ENCODE peak calls at places on chromosomes 4 and X, in nine cellular contexts. One of them, this sample, is unnamed.

GRCh38 chr4:26108024-26108423 is 194.0 kb downstream of the SMIM20 start:
- DNase-seq in Peyer's patch: no peak
- DNase-seq in IMR-90: no peak
- DNase-seq in heart left ventricle: no peak
- DNase-seq in ovary: no peak
- DNase-seq in A549: no peak
- DNase-seq in upper lobe of left lung: no peak
- DNase-seq in HCT116: no peak
- DNase-seq in uterus: no peak
- DNase-seq in this sample: no peak

GRCh38 chr4:143254479-143255216 is 69.9 kb downstream of the USP38 start:
- DNase-seq in ovary: no peak
- DNase-seq in upper lobe of left lung: no peak
- DNase-seq in uterus: no peak
- DNase-seq in IMR-90: no peak
- DNase-seq in heart left ventricle: no peak
- DNase-seq in Peyer's patch: no peak
- DNase-seq in A549: no peak
- DNase-seq in HCT116: no peak
- DNase-seq in this sample: no peak

GRCh38 chrX:124475358-124475757 is 129.0 kb downstream of the SH2D1A start:
- DNase-seq in uterus: no peak
- DNase-seq in Peyer's patch: no peak
- DNase-seq in upper lobe of left lung: no peak
- DNase-seq in A549: no peak
- DNase-seq in heart left ventricle: no peak
- DNase-seq in IMR-90: no peak
- DNase-seq in ovary: no peak
- DNase-seq in HCT116: no peak
- DNase-seq in this sample: no peak

GRCh38 chr4:4843651-4844291 is 15.7 kb upstream of the MSX1 start:
- DNase-seq in A549: no peak
- DNase-seq in HCT116: no peak
- DNase-seq in uterus: no peak
- DNase-seq in IMR-90: no peak
- DNase-seq in upper lobe of left lung: no peak
- DNase-seq in Peyer's patch: peak
- DNase-seq in heart left ventricle: no peak
- DNase-seq in ovary: no peak
- DNase-seq in this sample: no peak

GRCh38 chr4:6471303-6472007 is 959 bp downstream of the PPP2R2C start:
- DNase-seq in IMR-90: no peak
- DNase-seq in uterus: no peak
- DNase-seq in HCT116: no peak
- DNase-seq in heart left ventricle: no peak
- DNase-seq in ovary: no peak
- DNase-seq in A549: peak
- DNase-seq in Peyer's patch: peak
- DNase-seq in upper lobe of left lung: no peak
- DNase-seq in this sample: peak

GRCh38 chr4:123352240-123352945 is 44.2 kb upstream of the SPRY1 start:
- DNase-seq in uterus: no peak
- DNase-seq in upper lobe of left lung: no peak
- DNase-seq in IMR-90: peak
- DNase-seq in Peyer's patch: no peak
- DNase-seq in A549: no peak
- DNase-seq in heart left ventricle: no peak
- DNase-seq in ovary: no peak
- DNase-seq in HCT116: no peak
- DNase-seq in this sample: no peak

GRCh38 chrX:69116077-69116476 is 49.2 kb downstream of the PJA1 start:
- DNase-seq in A549: no peak
- DNase-seq in Peyer's patch: no peak
- DNase-seq in heart left ventricle: no peak
- DNase-seq in ovary: no peak
- DNase-seq in upper lobe of left lung: no peak
- DNase-seq in IMR-90: no peak
- DNase-seq in uterus: no peak
- DNase-seq in HCT116: no peak
- DNase-seq in this sample: no peak

GRCh38 chr4:169626328-169627282 is 6.2 kb downstream of the CLCN3 start:
- DNase-seq in A549: no peak
- DNase-seq in Peyer's patch: no peak
- DNase-seq in upper lobe of left lung: no peak
- DNase-seq in uterus: no peak
- DNase-seq in heart left ventricle: no peak
- DNase-seq in IMR-90: no peak
- DNase-seq in HCT116: no peak
- DNase-seq in ovary: no peak
- DNase-seq in this sample: no peak

GRCh38 chrX:154990496-154990895 is 32.0 kb downstream of the F8 start:
- DNase-seq in ovary: no peak
- DNase-seq in A549: no peak
- DNase-seq in Peyer's patch: no peak
- DNase-seq in IMR-90: no peak
- DNase-seq in upper lobe of left lung: no peak
- DNase-seq in HCT116: no peak
- DNase-seq in heart left ventricle: no peak
- DNase-seq in uterus: no peak
- DNase-seq in this sample: no peak

GRCh38 chr4:38275331-38275821 is 315.2 kb downstream of the PTTG2 start:
- DNase-seq in uterus: no peak
- DNase-seq in upper lobe of left lung: no peak
- DNase-seq in ovary: no peak
- DNase-seq in A549: no peak
- DNase-seq in HCT116: peak
- DNase-seq in heart left ventricle: no peak
- DNase-seq in IMR-90: no peak
- DNase-seq in Peyer's patch: peak
- DNase-seq in this sample: no peak

GRCh38 chr4:27018076-27018475 is 157.4 kb downstream of the STIM2 start:
- DNase-seq in Peyer's patch: no peak
- DNase-seq in HCT116: no peak
- DNase-seq in heart left ventricle: no peak
- DNase-seq in IMR-90: no peak
- DNase-seq in ovary: no peak
- DNase-seq in A549: no peak
- DNase-seq in uterus: no peak
- DNase-seq in upper lobe of left lung: no peak
- DNase-seq in this sample: no peak

GRCh38 chr4:136136566-136136965 is 1395.7 kb downstream of the PCDH18 start:
- DNase-seq in Peyer's patch: no peak
- DNase-seq in IMR-90: no peak
- DNase-seq in upper lobe of left lung: no peak
- DNase-seq in ovary: no peak
- DNase-seq in A549: no peak
- DNase-seq in uterus: no peak
- DNase-seq in heart left ventricle: no peak
- DNase-seq in HCT116: no peak
- DNase-seq in this sample: no peak

GRCh38 chr4:148795156-148795864 is 353.1 kb upstream of the NR3C2 start:
- DNase-seq in uterus: no peak
- DNase-seq in ovary: no peak
- DNase-seq in HCT116: no peak
- DNase-seq in A549: no peak
- DNase-seq in Peyer's patch: no peak
- DNase-seq in IMR-90: peak
- DNase-seq in upper lobe of left lung: no peak
- DNase-seq in heart left ventricle: peak
- DNase-seq in this sample: no peak

GRCh38 chr4:8368998-8369397 is 71.5 kb downstream of the ACOX3 start:
- DNase-seq in upper lobe of left lung: no peak
- DNase-seq in heart left ventricle: no peak
- DNase-seq in HCT116: no peak
- DNase-seq in Peyer's patch: no peak
- DNase-seq in ovary: no peak
- DNase-seq in uterus: no peak
- DNase-seq in IMR-90: no peak
- DNase-seq in A549: no peak
- DNase-seq in this sample: peak

GRCh38 chr4:8830611-8831200 is 40.9 kb downstream of the HMX1 start:
- DNase-seq in ovary: peak
- DNase-seq in HCT116: no peak
- DNase-seq in Peyer's patch: no peak
- DNase-seq in uterus: no peak
- DNase-seq in IMR-90: no peak
- DNase-seq in upper lobe of left lung: no peak
- DNase-seq in heart left ventricle: no peak
- DNase-seq in A549: no peak
- DNase-seq in this sample: no peak

GRCh38 chr4:118281611-118282442 is 71.0 kb downstream of the PRSS12 start:
- DNase-seq in IMR-90: peak
- DNase-seq in heart left ventricle: no peak
- DNase-seq in A549: no peak
- DNase-seq in ovary: peak
- DNase-seq in uterus: no peak
- DNase-seq in HCT116: no peak
- DNase-seq in Peyer's patch: no peak
- DNase-seq in upper lobe of left lung: no peak
- DNase-seq in this sample: peak
- TF ChIP-seq POLR2A in IMR-90: peak
- TF ChIP-seq POLR2A in heart left ventricle: no peak
- TF ChIP-seq POLR2A in A549: no peak
- TF ChIP-seq POLR2A in ovary: no peak
- TF ChIP-seq POLR2A in uterus: no peak
- TF ChIP-seq POLR2A in HCT116: peak
- TF ChIP-seq POLR2A in Peyer's patch: no peak
- TF ChIP-seq POLR2A in upper lobe of left lung: no peak
- TF ChIP-seq POLR2A in this sample: no peak

GRCh38 chrX:120671963-120672362 is 42.1 kb upstream of the C1GALT1C1 start:
- DNase-seq in Peyer's patch: no peak
- DNase-seq in upper lobe of left lung: no peak
- DNase-seq in IMR-90: no peak
- DNase-seq in HCT116: no peak
- DNase-seq in uterus: no peak
- DNase-seq in ovary: no peak
- DNase-seq in A549: no peak
- DNase-seq in heart left ventricle: no peak
- DNase-seq in this sample: no peak
- H3K27ac ChIP-seq in Peyer's patch: no peak
- H3K27ac ChIP-seq in upper lobe of left lung: no peak
- H3K27ac ChIP-seq in IMR-90: no peak
- H3K27ac ChIP-seq in HCT116: no peak
- H3K27ac ChIP-seq in uterus: peak
- H3K27ac ChIP-seq in ovary: no peak
- H3K27ac ChIP-seq in A549: peak
- H3K27ac ChIP-seq in heart left ventricle: peak
- H3K27ac ChIP-seq in this sample: no peak

GRCh38 chrX:41084360-41085104 is 713 bp upstream of the USP9X start:
- DNase-seq in upper lobe of left lung: peak
- DNase-seq in IMR-90: peak
- DNase-seq in heart left ventricle: peak
- DNase-seq in Peyer's patch: peak
- DNase-seq in A549: peak
- DNase-seq in uterus: peak
- DNase-seq in HCT116: peak
- DNase-seq in ovary: peak
- DNase-seq in this sample: peak

GRCh38 chrX:41084044-41084359 is 1.2 kb upstream of the USP9X start:
- DNase-seq in heart left ventricle: no peak
- DNase-seq in upper lobe of left lung: no peak
- DNase-seq in ovary: no peak
- DNase-seq in Peyer's patch: no peak
- DNase-seq in IMR-90: no peak
- DNase-seq in uterus: no peak
- DNase-seq in HCT116: no peak
- DNase-seq in A549: no peak
- DNase-seq in this sample: no peak

GRCh38 chrX:41085883-41086626 is 810 bp downstream of the USP9X start:
- DNase-seq in heart left ventricle: peak
- DNase-seq in HCT116: no peak
- DNase-seq in ovary: peak
- DNase-seq in A549: peak
- DNase-seq in Peyer's patch: peak
- DNase-seq in IMR-90: peak
- DNase-seq in upper lobe of left lung: peak
- DNase-seq in uterus: peak
- DNase-seq in this sample: peak

GRCh38 chrX:41086627-41086932 is 1.3 kb downstream of the USP9X start:
- DNase-seq in HCT116: no peak
- DNase-seq in upper lobe of left lung: no peak
- DNase-seq in ovary: no peak
- DNase-seq in Peyer's patch: no peak
- DNase-seq in uterus: no peak
- DNase-seq in IMR-90: no peak
- DNase-seq in heart left ventricle: no peak
- DNase-seq in A549: peak
- DNase-seq in this sample: no peak

DNA sequence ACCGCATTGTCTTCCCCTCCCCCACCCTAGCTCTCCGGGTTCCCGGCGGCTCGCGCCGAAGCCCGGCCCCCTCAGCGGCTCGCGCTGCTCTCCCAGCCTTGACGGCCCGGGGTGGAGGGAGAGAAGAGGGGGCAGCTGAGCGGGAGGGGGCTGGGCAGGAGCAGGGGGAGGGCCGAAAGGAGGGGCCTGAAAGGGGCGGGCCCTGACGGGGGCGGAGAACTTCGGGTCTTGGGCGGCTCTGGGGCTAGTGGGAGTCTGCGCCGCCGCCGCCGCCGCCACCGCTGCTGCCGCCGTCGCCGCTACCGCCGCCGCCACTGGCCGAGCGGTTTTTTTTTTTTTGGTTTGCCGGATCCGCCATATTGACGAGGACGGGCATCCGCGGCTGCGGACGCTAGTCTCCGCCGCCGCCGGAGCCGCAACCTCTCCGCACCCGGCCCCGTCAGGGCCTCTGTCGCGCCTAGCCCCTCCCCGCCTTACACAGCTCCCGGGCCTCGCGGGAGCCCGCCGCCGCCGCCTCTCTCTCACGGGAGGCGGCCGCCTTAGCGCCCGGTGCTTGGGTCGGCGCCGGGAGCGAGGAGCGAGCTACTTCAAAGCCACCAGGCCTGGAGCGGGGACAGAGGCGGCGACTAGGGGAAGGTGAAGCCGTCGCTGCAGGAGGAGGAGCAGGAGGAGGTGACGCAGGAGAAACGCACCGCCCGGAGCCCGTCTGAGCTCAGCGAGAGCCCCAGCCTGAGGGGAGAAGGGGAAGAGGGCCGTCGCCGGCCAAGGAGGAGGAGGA is at the start of gene USP9X:
- DNase-seq in HCT116: peak
- DNase-seq in uterus: peak
- DNase-seq in heart left ventricle: peak
- DNase-seq in ovary: peak
- DNase-seq in upper lobe of left lung: peak
- DNase-seq in A549: peak
- DNase-seq in Peyer's patch: peak
- DNase-seq in IMR-90: peak
- DNase-seq in this sample: peak
- TF ChIP-seq POLR2A in HCT116: peak
- TF ChIP-seq POLR2A in uterus: peak
- TF ChIP-seq POLR2A in heart left ventricle: peak
- TF ChIP-seq POLR2A in ovary: peak
- TF ChIP-seq POLR2A in upper lobe of left lung: peak
- TF ChIP-seq POLR2A in A549: peak
- TF ChIP-seq POLR2A in Peyer's patch: peak
- TF ChIP-seq POLR2A in IMR-90: peak
- TF ChIP-seq POLR2A in this sample: peak

GRCh38 chr4:137531121-137531520 is 1.2 kb downstream of the PCDH18 start:
- DNase-seq in ovary: no peak
- DNase-seq in heart left ventricle: no peak
- DNase-seq in IMR-90: peak
- DNase-seq in uterus: peak
- DNase-seq in HCT116: no peak
- DNase-seq in upper lobe of left lung: no peak
- DNase-seq in Peyer's patch: no peak
- DNase-seq in A549: no peak
- DNase-seq in this sample: no peak
- H3K27ac ChIP-seq in ovary: no peak
- H3K27ac ChIP-seq in heart left ventricle: peak
- H3K27ac ChIP-seq in IMR-90: peak
- H3K27ac ChIP-seq in uterus: peak
- H3K27ac ChIP-seq in HCT116: no peak
- H3K27ac ChIP-seq in upper lobe of left lung: no peak
- H3K27ac ChIP-seq in Peyer's patch: no peak
- H3K27ac ChIP-seq in A549: no peak
- H3K27ac ChIP-seq in this sample: peak